ENCODE peak calls at places on chromosomes 11 and 22, in seven cellular contexts. G is IMR-90, M is A549, N is adrenal gland, A is lower leg skin, J is prostate gland, O is spleen. Y is an unnamed sample.

GRCh38 chr22:20154602-20155183 is 3.8 kb upstream of the CCDC188 start:
- DNase-seq in N (no peak), J (no peak), M (no peak), O (no peak), G (no peak), A (no peak), Y (no peak)

GRCh38 chr11:61963282-61964057 is 4.0 kb downstream of the FTH1 start:
- DNase-seq in O (peak; percentile 65), A (peak; percentile 78), N (peak; percentile 45), J (no peak), M (peak; percentile 55), G (peak; percentile 60), Y (no peak)

GRCh38 chr11:88102595-88102929 is 72.7 kb downstream of the RAB38 start:
- DNase-seq in M (no peak), A (no peak), O (no peak), G (no peak), J (no peak), N (no peak), Y (no peak)

GRCh38 chr11:101346591-101346990 is 217.0 kb upstream of the PGR start:
- DNase-seq in M (no peak), N (no peak), G (peak; percentile 20), A (no peak), J (no peak), O (no peak), Y (no peak)

GRCh38 chr22:30245181-30245984 is 1.2 kb downstream of the LIF start:
- DNase-seq in J (no peak), M (no peak), A (no peak), O (no peak), N (no peak), G (no peak), Y (no peak)

GRCh38 chr22:22341736-22342135 is 97.2 kb downstream of the VPREB1 start:
- DNase-seq in A (no peak), O (no peak), J (no peak), N (no peak), M (no peak), G (no peak), Y (no peak)

GRCh38 chr11:126194121-126194543 is 17.3 kb downstream of the RPUSD4 start:
- DNase-seq in J (peak; percentile 28), O (no peak), M (peak; percentile 37), G (peak; percentile 59), A (no peak), N (peak; percentile 51), Y (no peak)

GRCh38 chr11:12232819-12233601 is 122.6 kb downstream of the MICAL2 start:
- DNase-seq in M (peak; percentile 52), N (no peak), G (peak; percentile 95), A (no peak), J (no peak), O (no peak), Y (no peak)

GRCh38 chr11:87097582-87097981 is 59.8 kb downstream of the TMEM135 start:
- DNase-seq in M (peak; percentile 63), N (peak; percentile 64), A (no peak), J (no peak), O (no peak), G (peak; percentile 27), Y (peak; percentile 25)

GRCh38 chr22:29872989-29873388 is 10.0 kb upstream of the MTMR3 start:
- DNase-seq in J (no peak), G (no peak), M (no peak), O (no peak), N (no peak), A (no peak), Y (no peak)

GRCh38 chr11:66744485-66745355 is 15.7 kb upstream of the SPTBN2 start:
- DNase-seq in J (peak; percentile 86), G (peak; percentile 45), N (peak; percentile 86), O (peak; percentile 95), M (peak; percentile 83), A (peak; percentile 96), Y (peak; percentile 94)
- TF ChIP-seq POLR2A in J (peak; percentile 55), G (no peak), N (peak; percentile 73), O (no peak), M (peak; percentile 47), A (no peak), Y (no peak)

GRCh38 chr11:130418756-130419155 is 9.7 kb downstream of the ADAMTS8 start:
- DNase-seq in A (no peak), O (no peak), N (no peak), J (no peak), M (no peak), G (peak; percentile 82), Y (peak; percentile 47)

GRCh38 chr11:130422251-130422995 is 6.0 kb downstream of the ADAMTS8 start:
- DNase-seq in N (no peak), O (no peak), A (no peak), J (no peak), M (no peak), G (no peak), Y (peak; percentile 43)

GRCh38 chr11:130421697-130422096 is 6.7 kb downstream of the ADAMTS8 start:
- DNase-seq in M (no peak), A (no peak), O (peak; percentile 51), G (no peak), N (no peak), J (no peak), Y (peak; percentile 33)

GRCh38 chr11:130420478-130421198 is 7.8 kb downstream of the ADAMTS8 start:
- DNase-seq in M (no peak), G (peak; percentile 82), J (no peak), N (no peak), O (peak; percentile 40), A (no peak), Y (no peak)

DNA sequence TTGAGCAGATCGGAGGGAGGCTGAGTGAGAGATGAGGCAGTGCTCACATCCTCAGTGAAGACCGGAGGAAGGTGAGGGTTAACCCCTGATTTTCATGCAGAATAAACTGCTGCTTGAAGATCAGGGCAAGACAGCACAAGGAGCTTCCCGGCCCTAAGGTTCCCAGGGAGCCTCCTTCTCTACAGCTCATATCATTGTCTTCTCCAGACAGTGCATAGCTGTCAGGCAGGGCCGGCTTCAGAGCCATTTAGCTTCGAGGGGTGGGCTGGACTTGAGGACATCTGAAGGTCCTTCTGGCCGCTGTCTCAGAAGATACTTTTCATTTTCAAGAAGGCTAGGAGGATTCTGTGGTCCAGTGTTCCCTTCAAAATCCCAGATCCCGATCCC is 7.2 kb downstream of the ADAMTS8 start:
- DNase-seq in A (no peak), J (no peak), N (no peak), G (no peak), M (no peak), O (peak; percentile 52), Y (no peak)
- TF ChIP-seq CTCF in A (no peak), J (no peak), N (no peak), G (no peak), M (no peak), O (no peak), Y (no peak)

GRCh38 chr11:114074546-114075342 is 15.2 kb downstream of the ZBTB16 start:
- DNase-seq in J (no peak), G (no peak), N (peak; percentile 55), O (peak; percentile 88), A (peak; percentile 88), M (no peak), Y (peak; percentile 46)
- H3K4me3 ChIP-seq in J (no peak overlapping the region), G (no peak overlapping the region), N (no peak overlapping the region), O (peak overlapping the region; percentile 16), A (no peak overlapping the region), M (no peak overlapping the region), Y (peak overlapping the region; percentile 25)

DNA sequence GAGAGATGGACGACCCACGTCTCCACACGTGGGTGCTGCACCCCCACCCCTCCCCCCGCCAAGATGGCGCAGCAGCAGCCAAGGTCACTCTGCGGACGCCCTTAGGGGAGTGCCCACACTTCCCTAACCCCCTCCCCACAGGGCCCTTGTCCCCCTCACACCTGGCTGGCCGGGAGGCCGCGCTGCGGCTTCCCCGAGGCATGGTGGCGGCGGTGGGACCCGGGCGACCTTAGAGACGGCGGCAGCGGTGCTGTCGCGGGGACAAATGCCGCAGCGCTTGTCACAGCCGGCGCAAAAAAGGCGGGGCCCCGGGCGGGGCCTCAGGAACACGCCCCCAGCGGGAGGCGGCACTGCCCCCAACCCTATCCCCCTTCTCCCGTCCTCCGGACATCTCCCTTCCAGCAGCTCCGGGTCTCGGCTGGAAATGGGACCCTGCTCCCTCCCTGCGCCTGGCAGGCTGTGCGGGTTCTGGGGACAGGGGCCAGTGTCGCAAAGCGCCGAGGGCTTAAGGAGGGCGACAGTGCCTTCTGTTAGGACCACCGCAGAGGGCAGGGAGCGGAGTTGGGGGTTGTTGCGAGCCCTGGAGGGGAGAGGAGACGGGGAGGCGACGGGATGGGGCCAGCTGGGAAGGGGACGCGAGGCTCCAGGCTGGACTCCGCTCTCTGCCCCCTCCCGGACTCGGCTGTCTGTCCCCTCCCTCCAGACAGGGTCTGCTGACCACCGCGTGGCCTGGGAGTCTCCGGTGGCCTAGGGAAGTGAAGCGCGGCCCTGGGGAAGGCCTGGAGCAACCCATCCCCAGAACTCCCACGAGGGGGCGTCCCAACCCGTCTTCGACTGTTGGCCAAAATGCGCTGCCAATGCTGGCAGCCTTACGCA is at the start of gene CHCHD10:
- DNase-seq in J (peak; percentile 81), G (peak; percentile 50), O (peak; percentile 95), M (peak; percentile 77), N (peak; percentile 89), A (peak; percentile 96), Y (peak; percentile 88)
- TF ChIP-seq POLR2A in J (peak; percentile 83), G (no peak), O (peak; percentile 70), M (peak; percentile 52), N (peak; percentile 80), A (no peak), Y (peak; percentile 97)

GRCh38 chr11:19117760-19118097 is 761 bp downstream of the ZDHHC13 start:
- DNase-seq in M (no peak), G (peak; percentile 5), J (no peak), A (no peak), N (no peak), O (no peak), Y (no peak)

GRCh38 chr11:19121646-19122045 is 4.7 kb downstream of the ZDHHC13 start:
- DNase-seq in O (no peak), A (no peak), G (peak; percentile 4), M (no peak), N (peak; percentile 13), J (no peak), Y (no peak)

GRCh38 chr11:19111809-19112208 is 5.2 kb upstream of the ZDHHC13 start:
- DNase-seq in M (no peak), G (no peak), A (no peak), J (no peak), O (no peak), N (no peak), Y (no peak)

GRCh38 chr11:19116315-19116970 is 525 bp upstream of the ZDHHC13 start:
- DNase-seq in N (no peak), A (no peak), G (no peak), M (no peak), O (peak; percentile 69), J (no peak), Y (no peak)

DNA sequence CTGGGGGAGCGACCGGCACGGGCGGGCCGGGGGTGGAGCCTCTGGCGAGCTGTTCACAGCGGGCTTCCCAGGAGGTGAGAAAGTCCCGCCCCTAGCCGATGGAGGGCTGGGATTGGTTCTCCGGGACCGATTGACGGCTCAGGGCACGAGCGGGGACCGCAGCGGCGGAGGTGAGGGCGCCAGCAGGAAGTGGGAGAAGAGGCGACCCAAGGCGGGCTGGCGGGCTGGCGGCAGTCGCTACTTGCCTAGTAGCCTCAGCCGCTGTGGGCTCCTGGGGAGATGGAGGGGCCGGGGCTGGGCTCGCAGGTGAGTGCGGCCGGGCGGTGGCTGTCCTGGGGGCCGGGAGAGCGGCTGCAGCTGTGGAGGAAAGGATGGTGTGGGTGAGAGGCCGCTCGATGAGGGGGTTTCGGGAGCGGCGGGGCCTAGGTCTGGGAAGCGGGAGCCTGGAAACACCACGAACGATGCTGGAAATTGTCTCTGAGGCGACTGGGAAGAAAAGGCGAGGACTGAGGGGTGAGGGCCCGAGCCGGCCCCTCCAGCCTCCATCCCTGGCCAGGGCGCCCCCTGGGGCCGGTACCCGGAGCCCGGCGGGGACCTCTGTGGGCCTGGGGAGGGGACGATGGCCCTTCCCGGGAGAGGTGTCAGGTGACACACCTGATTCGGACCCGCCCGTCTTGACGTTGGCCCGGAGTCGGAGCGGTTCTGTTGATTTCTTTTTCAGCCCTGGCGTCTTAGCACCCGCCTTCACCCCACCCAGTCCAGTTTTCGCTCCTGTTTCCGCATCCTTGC is at the start of gene ZDHHC13:
- DNase-seq in G (peak; percentile 82), A (peak; percentile 98), M (peak; percentile 91), J (peak; percentile 95), O (peak; percentile 99), N (peak; percentile 92), Y (peak; percentile 94)
- TF ChIP-seq CTCF in G (peak; percentile 41), A (no peak), M (peak; percentile 51), J (peak; percentile 18), O (no peak), N (peak; percentile 8), Y (no peak)